ENCODE peak calls at places on chromosomes 1 and 21, in nine cellular contexts. J is cardiac muscle cell; U is anterior cingulate cortex; S is T follicular helper cell; D is substantia nigra; F is GM12892; L is kidney glomerular epithelial cell; I is activated CD4-positive, alpha-beta T cell treated with anti-CD3 and anti-CD28 coated beads for 4 hours; X is NCI-H524. Q is an unnamed sample.

GRCh38 chr1:92752719-92753118 is 32.2 kb downstream of the EVI5 start:
- DNase-seq in X (no peak), D (no peak), J (no peak), F (no peak), U (no peak), I (no peak), S (no peak), L (no peak), Q (no peak)

GRCh38 chr1:33586111-33586510 is 113.7 kb downstream of the ZSCAN20 start:
- DNase-seq in I (no peak), D (no peak), J (no peak), U (no peak), S (no peak), X (no peak), L (peak), F (no peak), Q (no peak)

GRCh38 chr1:179137623-179138235 is 55.9 kb downstream of the TOR3A start:
- DNase-seq in J (no peak), U (no peak), L (no peak), X (peak), S (no peak), F (no peak), D (no peak), I (no peak), Q (no peak)

GRCh38 chr1:19877821-19878636 is 4.2 kb upstream of the OTUD3 start:
- DNase-seq in U (no peak), I (no peak), S (no peak), D (no peak), L (no peak), F (no peak), J (no peak), X (peak), Q (peak)

GRCh38 chr21:40120944-40121575 is 253.8 kb downstream of the PCP4 start:
- DNase-seq in U (no peak), J (peak), L (peak), I (no peak), S (no peak), F (no peak), D (no peak), X (peak), Q (no peak)

GRCh38 chr1:214604543-214604942 is 1.5 kb downstream of the CENPF start:
- DNase-seq in D (no peak), F (no peak), X (no peak), J (no peak), I (no peak), S (no peak), L (no peak), U (no peak), Q (no peak)

GRCh38 chr1:28392027-28392652 is 22.6 kb downstream of the PHACTR4 start:
- DNase-seq in J (no peak), U (no peak), L (peak), I (no peak), S (no peak), F (no peak), X (no peak), D (no peak), Q (no peak)

GRCh38 chr1:91791103-91791502 is 94.8 kb downstream of the TGFBR3 start:
- DNase-seq in U (no peak), F (no peak), X (peak), S (no peak), D (no peak), L (no peak), I (no peak), J (no peak), Q (no peak)

GRCh38 chr1:108828074-108828961 is 28.6 kb downstream of the AKNAD1 start:
- DNase-seq in J (peak), F (peak), U (peak), I (peak), X (peak), L (peak), S (peak), D (peak), Q (no peak)